ENCODE peak calls at places on chromosomes 6 and 20, in ten cellular contexts. R, A, X, H, V, L, J, G, U and B are unnamed samples.

GRCh38 chr6:161949531-161949930 is 675.7 kb upstream of the AGPAT4 start:
- DNase-seq in U (no peak), G (no peak), L (no peak), X (no peak), A (no peak), H (no peak), J (no peak), V (no peak), R (no peak), B (no peak)

GRCh38 chr20:25196701-25197120 is 1.2 kb downstream of the ENTPD6 start:
- DNase-seq in U (no peak), R (no peak), G (peak), L (no peak), H (no peak), X (no peak), J (no peak), V (no peak), A (peak), B (peak)

GRCh38 chr6:129447166-129447565 is 262.8 kb downstream of the ARHGAP18 start:
- DNase-seq in J (no peak), G (no peak), V (no peak), H (no peak), A (no peak), R (no peak), X (no peak), U (no peak), L (no peak), B (no peak)

GRCh38 chr6:34152806-34153565 is 7.1 kb upstream of the GRM4 start:
- DNase-seq in X (no peak), H (no peak), A (no peak), R (no peak), U (no peak), L (no peak), J (no peak), G (peak), V (no peak), B (no peak)

GRCh38 chr6:56486681-56487080 is 156.0 kb downstream of the DST start:
- DNase-seq in R (no peak), X (no peak), U (no peak), V (no peak), J (no peak), G (no peak), L (no peak), H (no peak), A (no peak), B (no peak)

GRCh38 chr20:39795401-39796272 is 833.5 kb downstream of the DHX35 start:
- DNase-seq in J (no peak), X (no peak), L (no peak), R (peak), H (no peak), U (no peak), A (no peak), V (no peak), G (no peak), B (no peak)

GRCh38 chr20:13325033-13325432 is 104.0 kb downstream of the ISM1 start:
- DNase-seq in J (no peak), V (no peak), A (no peak), H (no peak), G (peak), X (no peak), L (no peak), R (peak), U (no peak), B (no peak)

GRCh38 chr6:142088858-142089216 is 43.9 kb upstream of the GJE1 start:
- DNase-seq in L (no peak), R (peak), U (no peak), X (no peak), H (no peak), G (peak), V (no peak), A (no peak), J (no peak), B (no peak)

GRCh38 chr20:45444050-45444449 is 25.5 kb upstream of the WFDC2 start:
- DNase-seq in V (no peak), R (no peak), L (peak), A (no peak), U (no peak), J (no peak), X (no peak), H (no peak), G (no peak), B (peak)

GRCh38 chr6:3545156-3545555 is 88.3 kb upstream of the SLC22A23 start:
- DNase-seq in V (no peak), R (no peak), H (no peak), L (no peak), X (no peak), A (no peak), U (no peak), J (no peak), G (no peak), B (no peak)

GRCh38 chr6:13450628-13451027 is 36.8 kb downstream of the GFOD1 start:
- DNase-seq in A (no peak), H (no peak), U (no peak), V (no peak), R (no peak), G (peak), L (no peak), J (no peak), X (no peak), B (no peak)

GRCh38 chr6:144314003-144314485 is 28.9 kb downstream of the UTRN start:
- DNase-seq in J (no peak), H (no peak), A (no peak), G (no peak), U (no peak), L (no peak), X (no peak), R (peak), V (no peak), B (no peak)

GRCh38 chr6:124027392-124027791 is 223.7 kb downstream of the NKAIN2 start:
- DNase-seq in A (no peak), G (no peak), H (no peak), U (no peak), V (no peak), X (no peak), R (no peak), L (no peak), J (no peak), B (no peak)

GRCh38 chr6:134508862-134509498 is 191.1 kb upstream of the SGK1 start:
- DNase-seq in X (no peak), R (no peak), U (no peak), G (no peak), V (no peak), J (no peak), H (no peak), A (no peak), L (no peak), B (no peak)

GRCh38 chr6:24329451-24329850 is 28.4 kb downstream of the DCDC2 start:
- DNase-seq in R (no peak), X (no peak), G (no peak), A (no peak), H (no peak), V (no peak), U (no peak), J (no peak), L (no peak), B (no peak)

GRCh38 chr6:170090561-170090960 is 200.3 kb downstream of the DLL1 start:
- DNase-seq in U (no peak), X (no peak), V (no peak), G (no peak), R (no peak), L (no peak), A (peak), J (no peak), H (no peak), B (peak)

GRCh38 chr6:46555129-46555528 is 63.9 kb upstream of the RCAN2 start:
- DNase-seq in X (no peak), J (no peak), V (no peak), L (no peak), H (no peak), G (peak), R (no peak), U (no peak), A (no peak), B (no peak)

GRCh38 chr6:105161411-105161810 is 18.4 kb downstream of the POPDC3 start:
- DNase-seq in V (no peak), A (no peak), G (no peak), L (no peak), J (no peak), R (no peak), U (no peak), H (no peak), X (no peak), B (no peak)

GRCh38 chr20:62116558-62117361 is 5.5 kb upstream of the LSM14B start:
- DNase-seq in H (no peak), R (no peak), U (no peak), A (no peak), L (no peak), V (no peak), X (no peak), J (no peak), G (no peak), B (no peak)

GRCh38 chr6:16519265-16520242 is 241.7 kb downstream of the ATXN1 start:
- DNase-seq in L (no peak), H (no peak), A (no peak), X (no peak), V (no peak), J (no peak), U (no peak), G (peak), R (no peak), B (no peak)

GRCh38 chr20:10644458-10645204 is 29.2 kb downstream of the JAG1 start:
- DNase-seq in U (no peak), L (no peak), H (no peak), V (no peak), G (no peak), R (no peak), A (no peak), X (no peak), J (no peak), B (no peak)

GRCh38 chr6:106757267-106757666 is 127.9 kb downstream of the QRSL1 start:
- DNase-seq in H (no peak), U (peak), R (no peak), X (no peak), J (no peak), A (no peak), L (no peak), V (no peak), G (no peak), B (no peak)

GRCh38 chr6:73076211-73076610 is 149.1 kb downstream of the KHDC1L start:
- DNase-seq in V (no peak), U (no peak), H (no peak), G (no peak), L (no peak), J (no peak), R (no peak), A (no peak), X (no peak), B (no peak)

GRCh38 chr6:112439416-112439815 is 92.3 kb downstream of the RFPL4B start:
- DNase-seq in G (no peak), U (no peak), X (no peak), L (no peak), A (no peak), J (no peak), R (no peak), H (no peak), V (no peak), B (no peak)

GRCh38 chr6:170553686-170554085 is 483 bp upstream of the TBP start:
- DNase-seq in A (no peak), H (no peak), L (peak), X (peak), R (peak), V (no peak), J (peak), G (no peak), U (peak), B (no peak)

GRCh38 chr20:2006452-2007381 is 12.9 kb upstream of the PDYN start:
- DNase-seq in J (no peak), V (no peak), L (no peak), A (peak), G (peak), X (no peak), R (peak), H (peak), U (peak), B (peak)

GRCh38 chr6:62150048-62150663 is 135.9 kb downstream of the KHDRBS2 start:
- DNase-seq in U (no peak), L (no peak), H (no peak), A (no peak), J (no peak), X (no peak), G (peak), V (no peak), R (peak), B (no peak)

GRCh38 chr6:41671376-41671775 is 33.1 kb downstream of the MDFI start:
- DNase-seq in L (no peak), A (no peak), R (no peak), X (no peak), V (no peak), G (no peak), H (no peak), J (no peak), U (no peak), B (no peak)

GRCh38 chr6:148969679-148970078 is 222.8 kb downstream of the UST start:
- DNase-seq in U (peak), V (no peak), R (peak), H (no peak), G (no peak), L (no peak), A (no peak), X (no peak), J (no peak), B (no peak)

GRCh38 chr6:392441-393390 is 1.2 kb downstream of the IRF4 start:
- DNase-seq in U (no peak), L (peak), A (peak), J (no peak), G (peak), H (peak), V (no peak), R (no peak), X (no peak), B (peak)

GRCh38 chr20:33359399-33360261 is 41.7 kb downstream of the CDK5RAP1 start:
- DNase-seq in A (no peak), R (no peak), H (no peak), X (no peak), G (peak), L (no peak), V (no peak), U (no peak), J (no peak), B (no peak)

GRCh38 chr20:19756756-19757486 is 1.1 kb upstream of the RIN2 start:
- DNase-seq in V (no peak), J (no peak), X (no peak), L (no peak), R (no peak), G (no peak), A (no peak), H (no peak), U (no peak), B (no peak)

GRCh38 chr6:34475167-34476047 is 9.5 kb downstream of the PACSIN1 start:
- DNase-seq in G (no peak), R (peak), U (no peak), H (no peak), V (no peak), L (no peak), A (no peak), X (no peak), J (no peak), B (no peak)